ENCODE peak calls at places on chromosomes 4 and X, in ten cellular contexts. One of them, this sample, is unnamed.

GRCh38 chrX:24485976-24486680 is 21.0 kb downstream of the PDK3 start:
- DNase-seq in coronary artery: no peak
- DNase-seq in GM13976: no peak
- DNase-seq in fibroblast of lung: no peak
- DNase-seq in GM12865: no peak
- DNase-seq in left lung: no peak
- DNase-seq in mucosa of descending colon: no peak
- DNase-seq in Caco-2: no peak
- DNase-seq in AG04450: no peak
- DNase-seq in suprapubic skin: no peak
- DNase-seq in this sample: no peak

GRCh38 chr4:79831119-79831528 is 241.9 kb downstream of the ANTXR2 start:
- DNase-seq in coronary artery: no peak
- DNase-seq in GM13976: no peak
- DNase-seq in fibroblast of lung: no peak
- DNase-seq in GM12865: no peak
- DNase-seq in left lung: no peak
- DNase-seq in mucosa of descending colon: no peak
- DNase-seq in Caco-2: no peak
- DNase-seq in AG04450: no peak
- DNase-seq in suprapubic skin: no peak
- DNase-seq in this sample: no peak

GRCh38 chr4:41257257-41257900 is 651 bp downstream of the UCHL1 start:
- DNase-seq in coronary artery: peak; percentile 74
- DNase-seq in GM13976: peak; percentile 49
- DNase-seq in fibroblast of lung: peak; percentile 61
- DNase-seq in GM12865: peak; percentile 79
- DNase-seq in left lung: peak; percentile 40
- DNase-seq in mucosa of descending colon: peak; percentile 68
- DNase-seq in Caco-2: peak; percentile 56
- DNase-seq in AG04450: no peak
- DNase-seq in suprapubic skin: peak; percentile 68
- DNase-seq in this sample: peak; percentile 74

GRCh38 chrX:40570346-40571093 is 10.2 kb upstream of the ATP6AP2 start:
- DNase-seq in coronary artery: no peak
- DNase-seq in GM13976: peak; percentile 38
- DNase-seq in fibroblast of lung: no peak
- DNase-seq in GM12865: peak; percentile 69
- DNase-seq in left lung: no peak
- DNase-seq in mucosa of descending colon: no peak
- DNase-seq in Caco-2: no peak
- DNase-seq in AG04450: no peak
- DNase-seq in suprapubic skin: no peak
- DNase-seq in this sample: no peak

GRCh38 chr4:132332932-132333722 is 816.0 kb upstream of the PCDH10 start:
- DNase-seq in coronary artery: no peak
- DNase-seq in GM13976: no peak
- DNase-seq in fibroblast of lung: peak; percentile 1
- DNase-seq in GM12865: no peak
- DNase-seq in left lung: no peak
- DNase-seq in mucosa of descending colon: no peak
- DNase-seq in Caco-2: no peak
- DNase-seq in AG04450: no peak
- DNase-seq in suprapubic skin: no peak
- DNase-seq in this sample: no peak

GRCh38 chrX:25805744-25806143 is 332.4 kb upstream of the MAGEB18 start:
- DNase-seq in coronary artery: no peak
- DNase-seq in GM13976: no peak
- DNase-seq in fibroblast of lung: no peak
- DNase-seq in GM12865: no peak
- DNase-seq in left lung: no peak
- DNase-seq in mucosa of descending colon: no peak
- DNase-seq in Caco-2: no peak
- DNase-seq in AG04450: no peak
- DNase-seq in suprapubic skin: no peak
- DNase-seq in this sample: no peak

GRCh38 chrX:134236690-134237362 is at the start of gene CCDC160:
- DNase-seq in coronary artery: no peak
- DNase-seq in GM13976: peak; percentile 35
- DNase-seq in fibroblast of lung: peak; percentile 38
- DNase-seq in GM12865: peak; percentile 18
- DNase-seq in left lung: peak; percentile 46
- DNase-seq in mucosa of descending colon: peak; percentile 43
- DNase-seq in Caco-2: peak; percentile 50
- DNase-seq in AG04450: no peak
- DNase-seq in suprapubic skin: no peak
- DNase-seq in this sample: peak; percentile 78

GRCh38 chr4:8393593-8394038 is 46.9 kb downstream of the ACOX3 start:
- DNase-seq in coronary artery: peak; percentile 86
- DNase-seq in GM13976: no peak
- DNase-seq in fibroblast of lung: peak; percentile 99
- DNase-seq in GM12865: peak; percentile 41
- DNase-seq in left lung: peak; percentile 49
- DNase-seq in mucosa of descending colon: no peak
- DNase-seq in Caco-2: no peak
- DNase-seq in AG04450: peak; percentile 90
- DNase-seq in suprapubic skin: no peak
- DNase-seq in this sample: no peak

GRCh38 chr4:85939595-85939994 is 420.3 kb downstream of the MAPK10 start:
- DNase-seq in coronary artery: no peak
- DNase-seq in GM13976: no peak
- DNase-seq in fibroblast of lung: no peak
- DNase-seq in GM12865: no peak
- DNase-seq in left lung: no peak
- DNase-seq in mucosa of descending colon: no peak
- DNase-seq in Caco-2: no peak
- DNase-seq in AG04450: no peak
- DNase-seq in suprapubic skin: no peak
- DNase-seq in this sample: no peak

DNA sequence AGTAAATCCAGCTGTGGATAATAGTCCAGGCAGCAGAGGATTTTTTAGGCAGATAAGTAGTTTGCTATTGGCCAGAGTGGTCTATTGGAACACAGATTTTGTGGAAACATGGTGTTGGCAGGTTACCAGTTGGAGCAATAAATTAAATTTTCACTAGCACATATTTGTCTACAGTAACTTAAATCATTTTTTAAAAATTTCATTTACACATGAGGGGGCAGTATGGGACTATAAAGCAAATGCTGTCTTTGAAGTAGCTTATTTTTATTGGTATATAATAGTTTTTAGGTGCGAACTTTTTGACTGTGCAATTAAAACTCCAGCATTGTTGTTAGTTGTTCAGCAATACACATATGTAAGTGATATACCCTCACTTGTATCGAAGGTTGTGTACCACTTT is 289.8 kb downstream of the ARHGAP10 start:
- DNase-seq in coronary artery: no peak
- DNase-seq in GM13976: no peak
- DNase-seq in fibroblast of lung: no peak
- DNase-seq in GM12865: no peak
- DNase-seq in left lung: no peak
- DNase-seq in mucosa of descending colon: no peak
- DNase-seq in Caco-2: no peak
- DNase-seq in AG04450: no peak
- DNase-seq in suprapubic skin: no peak
- DNase-seq in this sample: no peak
- TF ChIP-seq CTCF in coronary artery: no peak
- TF ChIP-seq CTCF in GM13976: no peak
- TF ChIP-seq CTCF in fibroblast of lung: no peak
- TF ChIP-seq CTCF in GM12865: no peak
- TF ChIP-seq CTCF in left lung: no peak
- TF ChIP-seq CTCF in mucosa of descending colon: no peak
- TF ChIP-seq CTCF in Caco-2: no peak
- TF ChIP-seq CTCF in AG04450: no peak
- TF ChIP-seq CTCF in suprapubic skin: no peak
- TF ChIP-seq CTCF in this sample: no peak

GRCh38 chr4:186200436-186201409 is 9.4 kb downstream of the CYP4V2 start:
- DNase-seq in coronary artery: no peak
- DNase-seq in GM13976: no peak
- DNase-seq in fibroblast of lung: no peak
- DNase-seq in GM12865: no peak
- DNase-seq in left lung: no peak
- DNase-seq in mucosa of descending colon: no peak
- DNase-seq in Caco-2: no peak
- DNase-seq in AG04450: no peak
- DNase-seq in suprapubic skin: no peak
- DNase-seq in this sample: no peak

GRCh38 chr4:186202490-186203140 is 11.2 kb downstream of the CYP4V2 start:
- DNase-seq in coronary artery: no peak
- DNase-seq in GM13976: no peak
- DNase-seq in fibroblast of lung: no peak
- DNase-seq in GM12865: no peak
- DNase-seq in left lung: no peak
- DNase-seq in mucosa of descending colon: no peak
- DNase-seq in Caco-2: no peak
- DNase-seq in AG04450: no peak
- DNase-seq in suprapubic skin: no peak
- DNase-seq in this sample: no peak

GRCh38 chr4:186203391-186203802 is 12.0 kb downstream of the CYP4V2 start:
- DNase-seq in coronary artery: no peak
- DNase-seq in GM13976: no peak
- DNase-seq in fibroblast of lung: no peak
- DNase-seq in GM12865: no peak
- DNase-seq in left lung: no peak
- DNase-seq in mucosa of descending colon: no peak
- DNase-seq in Caco-2: no peak
- DNase-seq in AG04450: no peak
- DNase-seq in suprapubic skin: no peak
- DNase-seq in this sample: no peak

GRCh38 chr4:186204103-186204559 is 12.8 kb downstream of the CYP4V2 start:
- DNase-seq in coronary artery: no peak
- DNase-seq in GM13976: no peak
- DNase-seq in fibroblast of lung: peak; percentile 32
- DNase-seq in GM12865: no peak
- DNase-seq in left lung: no peak
- DNase-seq in mucosa of descending colon: no peak
- DNase-seq in Caco-2: peak; percentile 91
- DNase-seq in AG04450: no peak
- DNase-seq in suprapubic skin: peak; percentile 70
- DNase-seq in this sample: no peak

GRCh38 chr4:186201535-186202230 is 10.3 kb downstream of the CYP4V2 start:
- DNase-seq in coronary artery: no peak
- DNase-seq in GM13976: peak; percentile 68
- DNase-seq in fibroblast of lung: no peak
- DNase-seq in GM12865: peak; percentile 56
- DNase-seq in left lung: no peak
- DNase-seq in mucosa of descending colon: peak; percentile 73
- DNase-seq in Caco-2: peak; percentile 68
- DNase-seq in AG04450: no peak
- DNase-seq in suprapubic skin: no peak
- DNase-seq in this sample: no peak
- TF ChIP-seq CTCF in coronary artery: peak; percentile 25
- TF ChIP-seq CTCF in GM13976: peak; percentile 66
- TF ChIP-seq CTCF in fibroblast of lung: peak; percentile 61
- TF ChIP-seq CTCF in GM12865: peak; percentile 56
- TF ChIP-seq CTCF in left lung: peak; percentile 51
- TF ChIP-seq CTCF in mucosa of descending colon: peak; percentile 75
- TF ChIP-seq CTCF in Caco-2: peak; percentile 86
- TF ChIP-seq CTCF in AG04450: peak; percentile 47
- TF ChIP-seq CTCF in suprapubic skin: peak; percentile 59
- TF ChIP-seq CTCF in this sample: peak; percentile 68

DNA sequence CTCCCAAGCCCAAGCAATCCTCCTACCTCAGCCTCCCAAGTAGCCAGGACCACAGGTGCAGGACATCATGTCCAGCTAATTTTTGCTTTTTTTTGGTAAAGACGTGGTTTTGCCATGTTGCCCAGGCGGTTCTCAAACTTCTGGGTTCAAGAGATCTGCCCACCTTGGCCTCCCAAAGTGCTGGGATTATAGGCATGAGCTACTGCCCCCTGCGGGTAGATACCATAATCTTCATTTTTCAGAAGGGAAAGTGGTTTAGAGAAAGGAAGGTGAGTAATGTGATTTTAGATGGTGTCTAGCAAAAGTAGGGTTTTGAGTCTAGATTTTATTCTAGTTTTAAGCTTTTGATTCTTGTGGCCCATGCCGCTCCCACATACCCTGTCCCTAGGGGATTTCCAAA is 205.3 kb upstream of the CLNK start:
- DNase-seq in coronary artery: no peak
- DNase-seq in GM13976: no peak
- DNase-seq in fibroblast of lung: no peak
- DNase-seq in GM12865: no peak
- DNase-seq in left lung: no peak
- DNase-seq in mucosa of descending colon: no peak
- DNase-seq in Caco-2: no peak
- DNase-seq in AG04450: no peak
- DNase-seq in suprapubic skin: no peak
- DNase-seq in this sample: no peak
- TF ChIP-seq CTCF in coronary artery: no peak
- TF ChIP-seq CTCF in GM13976: no peak
- TF ChIP-seq CTCF in fibroblast of lung: no peak
- TF ChIP-seq CTCF in GM12865: no peak
- TF ChIP-seq CTCF in left lung: no peak
- TF ChIP-seq CTCF in mucosa of descending colon: no peak
- TF ChIP-seq CTCF in Caco-2: no peak
- TF ChIP-seq CTCF in AG04450: no peak
- TF ChIP-seq CTCF in suprapubic skin: no peak
- TF ChIP-seq CTCF in this sample: no peak

DNA sequence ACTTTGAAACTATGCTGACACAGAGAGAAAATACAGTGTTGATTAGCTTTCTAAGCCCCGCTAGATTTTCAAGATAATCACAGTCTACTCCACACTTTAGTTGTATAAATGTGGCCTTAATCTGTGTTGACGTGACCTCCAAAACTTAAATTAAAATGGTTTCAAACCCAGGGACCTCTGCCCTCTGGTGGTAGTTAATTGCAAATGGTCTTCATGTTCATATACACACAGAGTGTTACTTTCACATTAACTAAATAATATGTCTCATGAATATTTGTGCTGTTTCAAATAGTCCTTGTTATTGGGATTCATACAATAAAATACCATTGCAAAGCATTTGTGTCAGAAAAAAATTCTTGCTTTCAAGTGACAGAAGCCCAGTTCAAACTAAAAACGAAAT is 64.3 kb downstream of the TASL start:
- DNase-seq in coronary artery: no peak
- DNase-seq in GM13976: no peak
- DNase-seq in fibroblast of lung: no peak
- DNase-seq in GM12865: peak; percentile 17
- DNase-seq in left lung: no peak
- DNase-seq in mucosa of descending colon: no peak
- DNase-seq in Caco-2: no peak
- DNase-seq in AG04450: no peak
- DNase-seq in suprapubic skin: no peak
- DNase-seq in this sample: no peak
- TF ChIP-seq CTCF in coronary artery: no peak
- TF ChIP-seq CTCF in GM13976: peak; percentile 36
- TF ChIP-seq CTCF in fibroblast of lung: peak; percentile 22
- TF ChIP-seq CTCF in GM12865: peak; percentile 29
- TF ChIP-seq CTCF in left lung: peak; percentile 28
- TF ChIP-seq CTCF in mucosa of descending colon: no peak
- TF ChIP-seq CTCF in Caco-2: peak; percentile 45
- TF ChIP-seq CTCF in AG04450: peak; percentile 39
- TF ChIP-seq CTCF in suprapubic skin: no peak
- TF ChIP-seq CTCF in this sample: peak; percentile 77

This sample was measured in type B pancreatic cell.